ENCODE peak calls at places on chromosomes 12 and 14, in ten cellular contexts. O, L, Y, Z, X, S, B, W, U and C are unnamed samples.

GRCh38 chr14:59582161-59582560 is 5.5 kb upstream of the CCDC175 start:
- DNase-seq in X (no peak), S (no peak), L (no peak), Z (no peak), U (no peak), Y (no peak), O (no peak), W (no peak), B (no peak), C (no peak)

GRCh38 chr12:93591137-93591868 is 18.8 kb downstream of the SOCS2 start:
- DNase-seq in O (peak), W (peak), X (peak), L (peak), S (peak), Y (peak), U (no peak), Z (peak), B (peak), C (no peak)

GRCh38 chr14:46580941-46581671 is 70.5 kb downstream of the RPL10L start:
- DNase-seq in L (no peak), Y (no peak), W (peak), B (peak), S (peak), U (peak), Z (no peak), X (peak), O (peak), C (peak)

GRCh38 chr14:86575141-86575540 is 1045.2 kb downstream of the FLRT2 start:
- DNase-seq in Y (peak), O (peak), L (no peak), W (no peak), S (no peak), U (no peak), B (no peak), Z (no peak), X (no peak), C (no peak)

GRCh38 chr12:76158518-76159321 is 74.2 kb upstream of the NAP1L1 start:
- DNase-seq in W (peak), O (peak), X (peak), S (peak), U (no peak), B (peak), Y (peak), Z (peak), L (peak), C (peak)

GRCh38 chr14:52338282-52338681 is 24.2 kb downstream of the PTGER2 start:
- DNase-seq in L (no peak), B (peak), Z (no peak), O (peak), Y (peak), U (no peak), S (no peak), X (no peak), W (no peak), C (no peak)

GRCh38 chr12:49980501-49981158 is 7.9 kb downstream of the AQP6 start:
- DNase-seq in Z (no peak), B (no peak), S (no peak), U (no peak), L (no peak), W (no peak), X (no peak), O (no peak), Y (no peak), C (no peak)

GRCh38 chr14:70735043-70735442 is 74.3 kb downstream of the MAP3K9 start:
- DNase-seq in O (peak), Y (no peak), Z (no peak), B (no peak), S (no peak), L (no peak), X (peak), W (no peak), U (no peak), C (no peak)

GRCh38 chr12:19431407-19432308 is 7.6 kb upstream of the AEBP2 start:
- DNase-seq in Y (peak), O (peak), B (no peak), Z (peak), W (peak), U (no peak), S (peak), X (no peak), L (no peak), C (peak)

GRCh38 chr14:99383457-99384428 is 96.9 kb downstream of the SETD3 start:
- DNase-seq in O (no peak), S (no peak), X (no peak), L (no peak), B (no peak), U (no peak), Y (no peak), Z (no peak), W (no peak), C (no peak)

GRCh38 chr14:88825503-88825902 is 1.1 kb downstream of the TTC8 start:
- DNase-seq in B (no peak), U (no peak), Z (no peak), O (no peak), X (no peak), S (no peak), L (no peak), W (no peak), Y (no peak), C (no peak)

GRCh38 chr14:36339817-36340216 is 19.4 kb upstream of the MBIP start:
- DNase-seq in U (no peak), S (no peak), W (no peak), O (no peak), Y (no peak), B (no peak), Z (no peak), L (no peak), X (no peak), C (no peak)

GRCh38 chr12:130961921-130962326 is 8.2 kb downstream of the ADGRD1 start:
- DNase-seq in L (no peak), O (no peak), W (no peak), S (no peak), U (no peak), Z (no peak), B (no peak), Y (no peak), X (no peak), C (no peak)

GRCh38 chr12:27296674-27297073 is 36.0 kb upstream of the BMAL2 start:
- DNase-seq in U (no peak), B (no peak), Y (no peak), O (no peak), L (no peak), X (no peak), S (no peak), W (no peak), Z (no peak), C (no peak)

GRCh38 chr12:13992585-13992984 is 11.2 kb upstream of the GRIN2B start:
- DNase-seq in B (no peak), W (no peak), O (no peak), Z (no peak), X (no peak), L (no peak), Y (no peak), S (peak), U (no peak), C (no peak)

GRCh38 chr12:15168279-15168678 is 52.9 kb downstream of the RERG start:
- DNase-seq in Y (no peak), X (no peak), S (no peak), Z (no peak), O (no peak), L (no peak), U (no peak), B (no peak), W (no peak), C (no peak)

GRCh38 chr12:60169904-60170303 is 574.1 kb downstream of the SLC16A7 start:
- DNase-seq in O (no peak), U (no peak), S (no peak), W (no peak), B (no peak), Z (no peak), Y (peak), X (no peak), L (no peak), C (no peak)

GRCh38 chr12:13204428-13204827 is 7.9 kb downstream of the EMP1 start:
- DNase-seq in Y (peak), B (no peak), W (no peak), X (no peak), Z (no peak), L (no peak), S (peak), O (no peak), U (no peak), C (no peak)

GRCh38 chr14:26960049-26960688 is 362.3 kb upstream of the NOVA1 start:
- DNase-seq in Y (no peak), S (no peak), U (no peak), L (no peak), X (no peak), Z (no peak), O (no peak), B (no peak), W (no peak), C (no peak)

GRCh38 chr14:93752980-93753561 is 35.2 kb downstream of the PRIMA1 start:
- DNase-seq in Y (no peak), Z (no peak), S (no peak), O (no peak), U (no peak), W (no peak), L (no peak), X (peak), B (no peak), C (no peak)

GRCh38 chr14:65356327-65356836 is 56.1 kb upstream of the FUT8 start:
- DNase-seq in O (peak), Z (no peak), Y (peak), L (no peak), X (no peak), B (no peak), S (peak), W (no peak), U (no peak), C (no peak)

GRCh38 chr14:104521816-104522745 is 57.5 kb upstream of the C14orf180 start:
- DNase-seq in X (no peak), U (no peak), Z (no peak), O (no peak), S (no peak), Y (no peak), L (no peak), B (no peak), W (no peak), C (no peak)

GRCh38 chr12:57939291-57939690 is 2.1 kb upstream of the ATP23 start:
- DNase-seq in U (no peak), X (no peak), O (no peak), Y (no peak), Z (no peak), L (no peak), S (no peak), W (no peak), B (no peak), C (no peak)